ENCODE peak calls at places on chromosomes 11 and 22, in seven cellular contexts. W, N, L, I, F, O and G are unnamed samples.

GRCh38 chr11:36631704-36632287 is 33.8 kb upstream of the RAG2 start:
- DNase-seq in W (no peak), N (no peak), L (no peak), I (no peak), F (no peak), O (no peak), G (no peak)

GRCh38 chr11:95248666-95249467 is 17.9 kb upstream of the SESN3 start:
- DNase-seq in W (no peak), N (no peak), L (no peak), I (no peak), F (no peak), O (no peak), G (no peak)

GRCh38 chr11:44575288-44575672 is 9.8 kb downstream of the CD82 start:
- DNase-seq in W (no peak), N (no peak), L (no peak), I (no peak), F (no peak), O (no peak), G (no peak)

GRCh38 chr11:73396251-73396930 is 20.2 kb downstream of the RELT start:
- DNase-seq in W (no peak), N (no peak), L (no peak), I (no peak), F (no peak), O (no peak), G (peak; percentile 58)

GRCh38 chr11:48116843-48117242 is 99.8 kb upstream of the OR4B1 start:
- DNase-seq in W (no peak), N (no peak), L (no peak), I (no peak), F (no peak), O (peak; percentile 39), G (no peak)

GRCh38 chr11:117910941-117911630 is 18.1 kb downstream of the TMPRSS13 start:
- DNase-seq in W (peak; percentile 52), N (no peak), L (no peak), I (no peak), F (no peak), O (no peak), G (no peak)

GRCh38 chr11:134252539-134253188 is 488 bp downstream of the THYN1 start:
- DNase-seq in W (no peak), N (no peak), L (no peak), I (no peak), F (no peak), O (no peak), G (no peak)

GRCh38 chr11:112062923-112063322 is 10.9 kb downstream of the PIH1D2 start:
- DNase-seq in W (no peak), N (no peak), L (no peak), I (no peak), F (no peak), O (no peak), G (no peak)

GRCh38 chr22:47678048-47678447 is 915.6 kb downstream of the TBC1D22A start:
- DNase-seq in W (no peak), N (no peak), L (no peak), I (no peak), F (no peak), O (no peak), G (no peak)
- TF ChIP-seq POLR2AphosphoS5 in W (no peak), N (no peak), L (no peak), I (no peak), F (no peak), O (no peak), G (no peak)

GRCh38 chr11:123477205-123477907 is 47.3 kb downstream of the GRAMD1B start:
- DNase-seq in W (no peak), N (no peak), L (no peak), I (no peak), F (no peak), O (no peak), G (no peak)
- H3K27ac ChIP-seq in W (no peak overlapping the region), N (no peak overlapping the region), L (no peak overlapping the region), I (no peak overlapping the region), F (no peak overlapping the region), O (no peak overlapping the region), G (no peak overlapping the region)

GRCh38 chr11:10233581-10233980 is 60.4 kb downstream of the SBF2 start:
- DNase-seq in W (no peak), N (peak; percentile 39), L (no peak), I (no peak), F (no peak), O (peak; percentile 44), G (no peak)
- TF ChIP-seq POLR2AphosphoS5 in W (no peak), N (no peak), L (no peak), I (no peak), F (no peak), O (no peak), G (no peak)

DNA sequence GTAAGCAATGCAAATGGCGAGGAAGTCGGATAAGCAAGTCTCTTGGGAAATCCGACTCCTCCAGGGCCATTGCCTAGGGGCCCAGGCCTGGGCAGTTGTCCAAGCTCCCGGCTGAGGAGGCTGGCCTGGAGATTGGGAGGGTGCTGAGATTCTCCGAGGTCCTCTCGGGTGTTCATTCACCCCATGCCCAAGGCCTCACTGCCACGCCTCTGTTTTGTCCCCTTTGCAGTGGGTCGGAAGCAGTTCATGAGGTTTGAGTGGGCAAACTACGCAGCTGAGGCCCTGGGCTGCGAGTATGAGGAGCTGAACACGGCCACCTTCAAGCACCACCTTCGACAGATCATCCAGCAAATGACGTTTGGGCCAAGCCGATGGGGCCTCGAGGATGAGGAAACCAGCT is 81.3 kb downstream of the MYO18B start:
- DNase-seq in W (no peak), N (no peak), L (no peak), I (no peak), F (no peak), O (no peak), G (no peak)
- H3K27ac ChIP-seq in W (no peak overlapping the region), N (no peak overlapping the region), L (no peak overlapping the region), I (no peak overlapping the region), F (no peak overlapping the region), O (no peak overlapping the region), G (no peak overlapping the region)